ENCODE peak calls at places on chromosomes 12 and 14, in six cellular contexts. X, Y, V, O, N and A are unnamed samples.

GRCh38 chr12:116609715-116610114 is 50.5 kb downstream of the MAP1LC3B2 start:
- DNase-seq in X (peak), Y (no peak), V (peak), O (peak), N (no peak), A (no peak)

GRCh38 chr14:60151715-60152114 is 13.5 kb downstream of the DHRS7 start:
- DNase-seq in X (no peak), Y (peak), V (peak), O (peak), N (peak), A (peak)

GRCh38 chr14:87386453-87386980 is 606.5 kb downstream of the GALC start:
- DNase-seq in X (no peak), Y (no peak), V (no peak), O (no peak), N (no peak), A (no peak)

GRCh38 chr12:116060765-116061164 is 216.7 kb downstream of the MED13L start:
- DNase-seq in X (no peak), Y (no peak), V (peak), O (no peak), N (no peak), A (no peak)

GRCh38 chr14:68780358-68781160 is 12.3 kb downstream of the ZFP36L1 start:
- DNase-seq in X (peak), Y (peak), V (no peak), O (peak), N (no peak), A (no peak)

GRCh38 chr12:29350080-29350479 is 30.9 kb downstream of the ERGIC2 start:
- DNase-seq in X (no peak), Y (no peak), V (no peak), O (peak), N (peak), A (peak)

GRCh38 chr12:66279127-66279712 is 23.1 kb upstream of the HELB start:
- DNase-seq in X (peak), Y (no peak), V (no peak), O (peak), N (no peak), A (no peak)

GRCh38 chr12:46914336-46914735 is 88.5 kb upstream of the SLC38A4 start:
- DNase-seq in X (no peak), Y (no peak), V (no peak), O (no peak), N (no peak), A (no peak)

GRCh38 chr12:83758889-83759631 is 1072.4 kb downstream of the TMTC2 start:
- DNase-seq in X (no peak), Y (no peak), V (no peak), O (no peak), N (no peak), A (no peak)

GRCh38 chr12:12534975-12535374 is 27.7 kb downstream of the DUSP16 start:
- DNase-seq in X (no peak), Y (no peak), V (no peak), O (no peak), N (no peak), A (no peak)

GRCh38 chr14:93787465-93788306 is 599 bp downstream of the PRIMA1 start:
- DNase-seq in X (peak), Y (no peak), V (no peak), O (no peak), N (no peak), A (no peak)

GRCh38 chr12:121964813-121965643 is 46.6 kb downstream of the CFAP251 start:
- DNase-seq in X (no peak), Y (no peak), V (no peak), O (peak), N (peak), A (peak)

GRCh38 chr12:19299765-19300164 is 139.5 kb upstream of the AEBP2 start:
- DNase-seq in X (no peak), Y (no peak), V (no peak), O (peak), N (no peak), A (no peak)

GRCh38 chr14:30994681-30995620 is 30.5 kb upstream of the AP4S1 start:
- DNase-seq in X (no peak), Y (no peak), V (peak), O (peak), N (no peak), A (no peak)

GRCh38 chr14:39267592-39268112 is 33.9 kb downstream of the MIA2 start:
- DNase-seq in X (no peak), Y (no peak), V (no peak), O (peak), N (no peak), A (no peak)

GRCh38 chr12:65014504-65015271 is 106.4 kb downstream of the WIF1 start:
- DNase-seq in X (no peak), Y (no peak), V (no peak), O (no peak), N (no peak), A (no peak)

GRCh38 chr12:40446385-40446784 is 221.6 kb downstream of the LRRK2 start:
- DNase-seq in X (peak), Y (no peak), V (peak), O (peak), N (peak), A (no peak)

GRCh38 chr12:29431516-29431915 is 50.5 kb upstream of the ERGIC2 start:
- DNase-seq in X (no peak), Y (no peak), V (no peak), O (peak), N (no peak), A (no peak)

GRCh38 chr12:24055747-24056146 is 106.3 kb upstream of the SOX5 start:
- DNase-seq in X (no peak), Y (no peak), V (no peak), O (no peak), N (no peak), A (no peak)

GRCh38 chr14:26887842-26888241 is 290.0 kb upstream of the NOVA1 start:
- DNase-seq in X (no peak), Y (no peak), V (no peak), O (no peak), N (no peak), A (no peak)

GRCh38 chr12:30985814-30986452 is 59.4 kb downstream of the TSPAN11 start:
- DNase-seq in X (peak), Y (no peak), V (peak), O (peak), N (no peak), A (no peak)

GRCh38 chr12:12510141-12510540 is 52.5 kb downstream of the DUSP16 start:
- DNase-seq in X (no peak), Y (no peak), V (no peak), O (peak), N (no peak), A (no peak)

GRCh38 chr12:124668602-124669001 is 101.2 kb upstream of the NCOR2 start:
- DNase-seq in X (no peak), Y (no peak), V (no peak), O (no peak), N (no peak), A (no peak)

GRCh38 chr14:52769889-52770288 is 21.5 kb downstream of the GNPNAT1 start:
- DNase-seq in X (no peak), Y (no peak), V (no peak), O (peak), N (no peak), A (no peak)

GRCh38 chr12:121799175-121799841 is 4.5 kb upstream of the SETD1B start:
- DNase-seq in X (peak), Y (peak), V (peak), O (peak), N (no peak), A (peak)

GRCh38 chr12:127457726-127458125 is 809.2 kb upstream of the TMEM132C start:
- DNase-seq in X (no peak), Y (no peak), V (no peak), O (no peak), N (no peak), A (no peak)

GRCh38 chr12:12070674-12071661 is at the start of gene BCL2L14:
- DNase-seq in X (no peak), Y (no peak), V (peak), O (peak), N (no peak), A (no peak)

GRCh38 chr12:8644345-8645248 is 18.0 kb downstream of the MFAP5 start:
- DNase-seq in X (no peak), Y (no peak), V (peak), O (no peak), N (no peak), A (no peak)

GRCh38 chr14:29681308-29681707 is 246.3 kb downstream of the PRKD1 start:
- DNase-seq in X (no peak), Y (no peak), V (no peak), O (peak), N (no peak), A (no peak)

GRCh38 chr12:129467289-129467688 is 436.5 kb downstream of the TMEM132D start:
- DNase-seq in X (no peak), Y (no peak), V (no peak), O (no peak), N (no peak), A (no peak)

GRCh38 chr12:51000245-51000644 is 25.9 kb downstream of the SLC11A2 start:
- DNase-seq in X (no peak), Y (no peak), V (no peak), O (peak), N (no peak), A (peak)

GRCh38 chr14:21965042-21965441 is 291.4 kb upstream of the OR4E1 start:
- DNase-seq in X (no peak), Y (peak), V (no peak), O (no peak), N (no peak), A (no peak)

GRCh38 chr14:44151120-44151519 is 356.0 kb downstream of the FSCB start:
- DNase-seq in X (no peak), Y (no peak), V (no peak), O (no peak), N (no peak), A (no peak)

GRCh38 chr14:98234208-98234607 is 1037.8 kb downstream of the BCL11B start:
- DNase-seq in X (no peak), Y (no peak), V (peak), O (peak), N (no peak), A (no peak)

GRCh38 chr12:67434653-67435375 is 165.7 kb downstream of the CAND1 start:
- DNase-seq in X (no peak), Y (no peak), V (no peak), O (peak), N (peak), A (peak)

GRCh38 chr14:76138119-76138757 is 13.5 kb upstream of the GPATCH2L start:
- DNase-seq in X (peak), Y (no peak), V (no peak), O (no peak), N (no peak), A (no peak)
- H3K4me3 ChIP-seq in X (peak), Y (no peak), V (no peak), O (no peak), N (peak), A (peak)

DNA sequence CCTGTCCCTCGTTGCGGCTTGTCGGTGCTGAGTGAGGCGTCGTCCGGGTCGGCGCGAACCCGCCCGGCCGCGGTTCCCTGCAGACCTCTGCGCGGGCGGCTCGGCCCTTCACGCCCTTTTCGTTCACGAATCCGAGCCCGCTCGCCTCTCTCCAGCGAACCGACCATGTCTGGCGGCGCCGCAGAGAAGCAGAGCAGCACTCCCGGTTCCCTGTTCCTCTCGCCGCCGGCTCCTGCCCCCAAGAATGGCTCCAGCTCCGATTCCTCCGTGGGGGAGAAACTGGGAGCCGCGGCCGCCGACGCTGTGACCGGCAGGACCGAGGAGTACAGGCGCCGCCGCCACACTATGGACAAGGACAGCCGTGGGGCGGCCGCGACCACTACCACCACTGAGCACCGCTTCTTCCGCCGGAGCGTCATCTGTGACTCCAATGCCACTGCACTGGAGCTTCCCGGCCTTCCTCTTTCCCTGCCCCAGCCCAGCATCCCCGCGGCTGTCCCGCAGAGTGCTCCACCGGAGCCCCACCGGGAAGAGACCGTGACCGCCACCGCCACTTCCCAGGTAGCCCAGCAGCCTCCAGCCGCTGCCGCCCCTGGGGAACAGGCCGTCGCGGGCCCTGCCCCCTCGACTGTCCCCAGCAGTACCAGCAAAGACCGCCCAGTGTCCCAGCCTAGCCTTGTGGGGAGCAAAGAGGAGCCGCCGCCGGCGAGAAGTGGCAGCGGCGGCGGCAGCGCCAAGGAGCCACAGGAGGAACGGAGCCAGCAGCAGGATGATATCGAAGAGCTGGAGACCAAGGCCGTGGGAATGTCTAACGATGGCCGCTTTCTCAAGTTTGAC is 1.2 kb downstream of the WNK1 start:
- DNase-seq in X (peak), Y (peak), V (peak), O (no peak), N (no peak), A (no peak)
- TF ChIP-seq CTCF in X (peak), Y (no peak), V (no peak), O (no peak), N (no peak), A (no peak)

GRCh38 chr14:73717247-73717646 is 3.1 kb upstream of the PNMA1 start:
- DNase-seq in X (no peak), Y (no peak), V (no peak), O (no peak), N (no peak), A (no peak)

GRCh38 chr14:73717998-73718741 is 4.0 kb upstream of the PNMA1 start:
- DNase-seq in X (peak), Y (no peak), V (no peak), O (peak), N (no peak), A (no peak)

GRCh38 chr14:73719791-73720190 is 5.6 kb upstream of the PNMA1 start:
- DNase-seq in X (no peak), Y (no peak), V (no peak), O (peak), N (no peak), A (no peak)

GRCh38 chr14:73719361-73719760 is 5.2 kb upstream of the PNMA1 start:
- DNase-seq in X (peak), Y (no peak), V (no peak), O (peak), N (no peak), A (no peak)

DNA sequence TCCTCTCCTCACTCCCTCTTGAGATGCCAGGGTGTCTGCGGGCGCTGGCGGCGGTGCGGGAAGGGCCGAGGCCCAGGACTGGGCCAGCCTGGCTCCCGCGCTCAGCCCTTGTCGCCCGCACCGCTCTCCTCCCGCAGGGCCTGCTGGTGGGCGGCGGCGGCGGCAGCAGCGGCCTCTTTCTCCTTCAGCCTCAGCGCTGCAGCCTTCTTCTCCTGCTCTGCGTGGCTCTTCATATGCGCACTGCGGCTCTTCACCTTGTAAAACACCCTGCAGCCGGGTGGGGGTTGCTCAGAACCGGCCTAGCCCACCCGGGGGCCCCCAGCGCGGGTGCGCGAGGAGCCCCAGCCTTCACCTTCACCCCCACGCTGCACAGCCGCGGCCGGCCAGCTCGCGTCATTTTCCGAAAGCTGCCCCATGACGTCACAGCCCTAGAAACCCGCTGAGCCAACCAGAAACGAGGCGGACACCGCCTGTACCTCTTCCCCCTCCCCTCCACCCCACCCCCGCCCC is 4.6 kb upstream of the PNMA1 start:
- DNase-seq in X (peak), Y (no peak), V (no peak), O (no peak), N (no peak), A (no peak)
- H3K4me3 ChIP-seq in X (peak), Y (no peak), V (no peak), O (no peak), N (no peak), A (no peak)

DNA sequence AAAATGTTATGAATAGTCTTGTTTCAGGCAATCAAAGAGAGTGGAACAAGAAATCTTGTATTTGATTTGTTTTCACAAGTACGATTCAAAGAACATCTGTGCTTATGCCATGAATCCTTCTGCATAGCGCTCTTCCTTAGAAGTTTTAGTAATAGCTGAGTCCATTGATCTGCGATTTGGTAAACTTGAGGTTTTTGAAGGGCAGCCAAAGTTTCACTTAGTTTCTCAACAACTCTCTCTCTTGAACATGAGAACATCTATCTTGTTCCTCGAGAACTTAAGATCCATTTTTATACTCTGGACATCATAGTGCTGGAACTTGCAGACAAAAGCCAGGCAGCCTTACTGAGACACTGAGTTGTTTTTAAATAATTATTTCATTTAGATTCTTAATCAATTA is 96.2 kb upstream of the USP15 start:
- DNase-seq in X (no peak), Y (no peak), V (no peak), O (no peak), N (no peak), A (no peak)
- TF ChIP-seq CTCF in X (no peak), Y (no peak), V (no peak), O (no peak), N (no peak), A (no peak)

DNA sequence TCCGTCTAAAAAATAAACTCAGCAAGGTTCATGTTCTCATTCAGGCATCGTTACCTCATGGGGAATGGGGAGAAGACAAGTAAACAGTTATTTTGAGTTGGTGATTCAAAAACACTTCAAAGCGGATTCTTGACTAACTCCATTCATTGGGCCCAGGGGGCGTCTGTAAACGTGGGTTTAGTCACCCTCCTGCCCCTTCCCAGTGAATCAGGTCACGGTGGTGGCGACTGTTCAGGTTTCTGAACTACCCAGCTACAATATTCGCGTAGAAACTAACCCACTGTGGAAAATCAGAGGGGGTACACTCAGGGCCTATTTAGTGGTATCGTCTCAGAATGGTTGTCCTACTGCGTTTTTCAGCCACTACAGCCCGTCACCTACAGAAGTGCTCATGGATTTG is 15.2 kb downstream of the OR6S1 start:
- DNase-seq in X (peak), Y (no peak), V (no peak), O (no peak), N (no peak), A (no peak)
- H3K4me3 ChIP-seq in X (peak), Y (no peak), V (no peak), O (no peak), N (peak), A (no peak)

GRCh38 chr12:58105225-58106119 is 164.1 kb downstream of the ATP23 start:
- DNase-seq in X (no peak), Y (no peak), V (no peak), O (peak), N (no peak), A (no peak)
- TF ChIP-seq CTCF in X (peak), Y (no peak), V (peak), O (peak), N (peak), A (no peak)

GRCh38 chr14:70776197-70776596 is 33.1 kb downstream of the MAP3K9 start:
- DNase-seq in X (no peak), Y (no peak), V (peak), O (no peak), N (no peak), A (no peak)

GRCh38 chr14:70782361-70782760 is 27.0 kb downstream of the MAP3K9 start:
- DNase-seq in X (no peak), Y (no peak), V (no peak), O (peak), N (no peak), A (peak)

GRCh38 chr14:70780396-70781075 is 28.8 kb downstream of the MAP3K9 start:
- DNase-seq in X (no peak), Y (peak), V (peak), O (no peak), N (no peak), A (no peak)

GRCh38 chr14:70784886-70785285 is 24.4 kb downstream of the MAP3K9 start:
- DNase-seq in X (no peak), Y (no peak), V (no peak), O (peak), N (no peak), A (no peak)

GRCh38 chr14:70779667-70780066 is 29.6 kb downstream of the MAP3K9 start:
- DNase-seq in X (no peak), Y (no peak), V (no peak), O (no peak), N (no peak), A (no peak)
- H3K4me3 ChIP-seq in X (no peak), Y (no peak), V (no peak), O (no peak), N (no peak), A (no peak)

GRCh38 chr12:90407841-90408240 is 547.1 kb downstream of the CCER1 start:
- DNase-seq in X (peak), Y (no peak), V (no peak), O (no peak), N (no peak), A (no peak)
- TF ChIP-seq CTCF in X (peak), Y (no peak), V (no peak), O (no peak), N (no peak), A (no peak)

DNA sequence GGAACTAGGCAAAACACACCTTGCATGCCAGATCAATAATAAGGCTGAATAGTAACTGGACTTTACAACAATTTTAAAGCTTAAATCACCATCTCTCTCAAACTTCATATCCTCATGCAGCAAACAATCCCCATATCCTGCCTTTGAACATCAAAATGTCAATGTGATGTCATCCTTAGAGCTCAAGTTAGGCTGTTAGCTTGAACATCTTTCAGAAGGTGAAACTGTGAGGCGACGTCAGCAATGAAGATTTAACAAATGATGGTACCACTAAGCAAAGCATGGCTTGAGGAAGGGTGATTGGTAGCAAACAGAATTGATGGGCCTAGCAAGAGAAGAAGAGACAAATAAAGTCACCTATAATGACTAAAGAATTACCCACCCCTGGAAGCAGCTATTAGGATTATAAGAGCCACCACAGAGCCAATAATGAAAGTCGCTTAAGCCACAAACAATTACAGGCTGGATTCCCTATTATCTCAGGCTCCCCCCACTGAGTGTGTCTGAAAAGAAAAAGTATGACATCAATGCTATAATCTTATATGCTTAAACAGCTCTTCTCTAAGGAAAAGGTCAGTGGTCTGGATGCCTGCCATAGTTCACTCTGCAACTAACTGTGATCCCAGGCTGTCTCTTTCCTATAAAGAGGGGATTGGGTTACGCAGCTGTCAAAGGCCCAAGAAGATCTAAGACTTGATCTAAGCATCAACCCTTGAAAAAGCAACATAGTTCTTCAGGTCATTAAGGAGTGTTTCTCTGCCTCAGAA is 18.2 kb downstream of the EGLN3 start:
- DNase-seq in X (peak), Y (no peak), V (no peak), O (peak), N (no peak), A (no peak)
- H3K4me3 ChIP-seq in X (peak), Y (no peak), V (no peak), O (no peak), N (no peak), A (no peak)